ENCODE peak calls at places on chromosomes 6 and 20, in five cellular contexts. B is spleen, C is esophagus squamous epithelium, S is stomach, G is prostate gland. L is an unnamed sample.

GRCh38 chr6:12504325-12504966 is 212.1 kb upstream of the PHACTR1 start:
- DNase-seq in B (no peak), C (no peak), S (no peak), G (no peak), L (no peak)

GRCh38 chr6:10369896-10370295 is 45.0 kb downstream of the TFAP2A start:
- DNase-seq in B (no peak), C (no peak), S (no peak), G (no peak), L (no peak)

GRCh38 chr6:93393554-93394074 is 25.7 kb downstream of the EPHA7 start:
- DNase-seq in B (no peak), C (no peak), S (no peak), G (no peak), L (no peak)

GRCh38 chr6:132483779-132484679 is 28.9 kb downstream of the STX7 start:
- DNase-seq in B (no peak), C (no peak), S (no peak), G (peak), L (no peak)

GRCh38 chr6:135088232-135088760 is 33.7 kb upstream of the HBS1L start:
- DNase-seq in B (no peak), C (no peak), S (no peak), G (no peak), L (no peak)

GRCh38 chr20:46348231-46348803 is 40.0 kb upstream of the CDH22 start:
- DNase-seq in B (no peak), C (no peak), S (no peak), G (no peak), L (no peak)

GRCh38 chr20:37345339-37346231 is at the start of gene SRC:
- DNase-seq in B (peak), C (no peak), S (peak), G (peak), L (peak)

GRCh38 chr6:98787961-98788360 is 46.4 kb upstream of the POU3F2 start:
- DNase-seq in B (no peak), C (no peak), S (no peak), G (no peak), L (no peak)

GRCh38 chr6:111812080-111813038 is 60.9 kb downstream of the FYN start:
- DNase-seq in B (no peak), C (no peak), S (no peak), G (no peak), L (no peak)

GRCh38 chr20:18057106-18057993 is at the start of gene OVOL2:
- DNase-seq in B (no peak), C (no peak), S (peak), G (peak), L (peak)

GRCh38 chr20:53652859-53653520 is 59.4 kb upstream of the ZNF217 start:
- DNase-seq in B (no peak), C (no peak), S (no peak), G (no peak), L (no peak)
- H3K27ac ChIP-seq in B (peak), C (peak), S (peak), G (peak), L (peak)

GRCh38 chr6:114216789-114217467 is 125.9 kb downstream of the HS3ST5 start:
- DNase-seq in B (no peak), C (no peak), S (no peak), G (no peak), L (no peak)
- TF ChIP-seq POLR2A in B (no peak), C (no peak), S (no peak), G (no peak), L (no peak)

DNA sequence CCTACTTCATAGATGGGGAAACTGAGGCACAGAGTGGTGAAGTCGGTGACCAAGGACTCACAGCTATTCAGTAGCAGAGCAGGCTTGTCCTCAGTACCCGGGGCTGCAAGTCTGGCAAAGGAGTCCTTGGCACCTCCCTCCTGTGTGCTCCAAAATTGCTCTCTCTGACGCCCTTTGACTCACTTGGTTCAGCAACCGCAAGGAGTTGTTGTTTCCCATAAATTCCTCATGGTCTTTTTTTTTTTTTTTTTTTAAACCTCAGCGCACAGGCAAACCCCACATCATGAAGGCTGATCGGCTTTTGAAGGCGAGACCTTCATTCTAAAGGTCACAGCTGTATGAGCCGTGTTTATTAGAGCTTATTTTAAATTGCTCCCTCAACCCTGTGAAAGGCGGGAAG is 143.2 kb downstream of the CEBPB start:
- DNase-seq in B (peak), C (no peak), S (no peak), G (peak), L (no peak)
- TF ChIP-seq CTCF in B (no peak), C (no peak), S (no peak), G (no peak), L (no peak)

DNA sequence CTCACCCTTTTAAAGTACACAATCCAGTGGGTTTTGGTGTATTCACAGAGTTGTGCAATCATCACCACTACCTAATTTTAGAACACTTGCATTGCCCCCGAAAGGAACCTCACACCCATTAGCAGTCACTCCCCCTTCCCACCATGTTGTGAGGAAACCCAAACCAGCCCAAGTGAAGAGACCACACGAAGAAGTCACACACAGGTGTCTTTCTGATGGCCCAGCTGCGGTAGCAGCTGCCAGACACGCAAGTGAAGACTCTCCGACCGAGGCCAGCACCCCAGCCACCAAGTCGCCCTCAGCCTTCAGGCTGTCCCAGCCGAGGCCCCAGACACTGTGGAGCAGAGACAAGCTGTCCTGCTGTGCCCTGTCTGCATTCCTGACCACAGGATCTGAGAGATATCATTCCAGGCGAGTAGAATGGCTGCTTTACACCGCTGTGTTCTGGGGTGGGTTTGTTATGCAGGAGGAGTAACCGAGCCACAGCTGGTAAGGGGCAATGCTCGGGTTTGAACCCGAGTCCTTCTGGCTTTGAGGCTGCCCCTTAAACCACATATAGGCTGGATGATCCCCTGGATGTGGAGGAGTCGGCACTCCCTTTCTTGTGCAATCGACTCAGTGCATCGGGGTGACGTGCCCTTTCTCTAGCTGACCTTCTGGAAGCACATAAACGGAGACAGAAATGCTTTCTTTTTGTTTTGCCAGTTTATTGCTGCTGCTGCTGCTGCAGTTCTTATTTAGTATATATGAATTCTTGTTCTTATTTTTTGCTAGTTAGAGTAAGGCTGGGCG is 59.0 kb upstream of the PTPN1 start:
- DNase-seq in B (peak), C (no peak), S (peak), G (no peak), L (peak)
- H3K27ac ChIP-seq in B (peak), C (peak), S (peak), G (peak), L (peak)

DNA sequence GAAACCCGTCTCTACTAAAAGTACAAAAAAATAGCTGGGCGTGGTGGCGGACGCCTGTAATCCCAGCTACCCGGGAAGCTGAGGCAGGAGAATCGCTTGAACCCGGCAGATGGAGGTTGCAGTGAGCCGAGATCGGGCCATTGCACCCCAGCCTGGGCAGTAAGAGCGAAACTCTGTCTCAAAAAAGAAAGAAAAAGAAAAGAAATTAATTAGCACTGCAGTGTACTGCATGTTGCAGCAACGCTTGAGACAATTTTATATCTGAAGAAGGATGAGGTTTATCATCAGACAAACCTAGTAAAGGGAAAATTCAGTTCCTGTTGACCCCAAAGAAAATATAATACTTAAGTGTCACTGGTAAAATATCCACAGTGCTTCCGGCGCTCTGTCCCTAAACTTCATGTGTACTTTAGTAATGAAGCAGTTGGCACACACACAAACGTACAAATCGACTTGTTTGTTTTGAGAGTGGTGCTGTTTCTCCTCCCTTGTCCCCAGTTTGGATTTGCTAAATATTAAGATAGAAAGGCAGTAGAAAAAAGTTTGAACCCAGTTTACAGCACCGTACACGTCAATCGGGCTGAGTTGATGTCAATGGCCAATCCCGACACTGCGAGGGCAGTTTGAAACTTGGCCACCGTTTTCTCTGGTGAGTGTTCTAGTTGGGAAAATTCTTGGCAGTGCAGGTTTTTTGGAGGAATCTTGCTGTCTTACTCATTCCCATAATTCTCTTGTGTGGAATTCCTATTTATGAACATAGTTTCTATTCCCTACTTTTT is 72.7 kb downstream of the OR2B2 start:
- DNase-seq in B (no peak), C (no peak), S (peak), G (peak), L (no peak)
- TF ChIP-seq POLR2A in B (no peak), C (no peak), S (no peak), G (no peak), L (no peak)

GRCh38 chr6:41334482-41335023 is 855 bp upstream of the NCR2 start:
- DNase-seq in B (no peak), C (no peak), S (no peak), G (peak), L (no peak)
- TF ChIP-seq CTCF in B (no peak), C (no peak), S (no peak), G (no peak), L (no peak)

GRCh38 chr6:35426074-35426473 is 26.1 kb upstream of the FANCE start:
- DNase-seq in B (no peak), C (no peak), S (no peak), G (no peak), L (no peak)
- H3K27ac ChIP-seq in B (no peak), C (no peak), S (no peak), G (no peak), L (no peak)

L was measured in Peyer's patch.